ENCODE peak calls at places on chromosomes 16 and 17, in nine cellular contexts. One of them, this sample, is unnamed.

GRCh38 chr17:76935331-76935730 is 67.1 kb downstream of the MGAT5B start:
- DNase-seq in NCI-H1105: no peak
- DNase-seq in germinal center: no peak
- DNase-seq in stimulated activated CD8-positive, alpha-beta memory T cell treated with anti-CD3 and anti-CD28 coated beads, Interleukin-15, amount 100 ng/mL, for 24 hours: no peak
- DNase-seq in fibroblast of the aortic adventitia: peak; percentile 10
- DNase-seq in NCI-H774: no peak
- DNase-seq in stimulated activated CD4-positive, alpha-beta T cell treated with anti-CD3 and anti-CD28 coated beads, TNF-alpha, amount 100 ng/mL, for 24 hours: no peak
- DNase-seq in smooth muscle cell of the brain vasculature: no peak
- DNase-seq in NCI-H82: no peak
- DNase-seq in this sample: no peak

GRCh38 chr17:49371178-49371834 is 9.3 kb upstream of the ZNF652 start:
- DNase-seq in NCI-H1105: peak; percentile 54
- DNase-seq in germinal center: no peak
- DNase-seq in stimulated activated CD8-positive, alpha-beta memory T cell treated with anti-CD3 and anti-CD28 coated beads, Interleukin-15, amount 100 ng/mL, for 24 hours: no peak
- DNase-seq in fibroblast of the aortic adventitia: no peak
- DNase-seq in NCI-H774: peak; percentile 18
- DNase-seq in stimulated activated CD4-positive, alpha-beta T cell treated with anti-CD3 and anti-CD28 coated beads, TNF-alpha, amount 100 ng/mL, for 24 hours: no peak
- DNase-seq in smooth muscle cell of the brain vasculature: no peak
- DNase-seq in NCI-H82: peak; percentile 52
- DNase-seq in this sample: no peak

GRCh38 chr16:88406096-88407041 is 23.6 kb downstream of the ZNF469 start:
- DNase-seq in NCI-H1105: no peak
- DNase-seq in germinal center: no peak
- DNase-seq in stimulated activated CD8-positive, alpha-beta memory T cell treated with anti-CD3 and anti-CD28 coated beads, Interleukin-15, amount 100 ng/mL, for 24 hours: no peak
- DNase-seq in fibroblast of the aortic adventitia: peak; percentile 17
- DNase-seq in NCI-H774: no peak
- DNase-seq in stimulated activated CD4-positive, alpha-beta T cell treated with anti-CD3 and anti-CD28 coated beads, TNF-alpha, amount 100 ng/mL, for 24 hours: no peak
- DNase-seq in smooth muscle cell of the brain vasculature: no peak
- DNase-seq in NCI-H82: no peak
- DNase-seq in this sample: no peak

GRCh38 chr16:68724797-68725196 is 12.3 kb upstream of the CDH1 start:
- DNase-seq in NCI-H1105: no peak
- DNase-seq in germinal center: no peak
- DNase-seq in stimulated activated CD8-positive, alpha-beta memory T cell treated with anti-CD3 and anti-CD28 coated beads, Interleukin-15, amount 100 ng/mL, for 24 hours: no peak
- DNase-seq in fibroblast of the aortic adventitia: no peak
- DNase-seq in NCI-H774: no peak
- DNase-seq in stimulated activated CD4-positive, alpha-beta T cell treated with anti-CD3 and anti-CD28 coated beads, TNF-alpha, amount 100 ng/mL, for 24 hours: no peak
- DNase-seq in smooth muscle cell of the brain vasculature: no peak
- DNase-seq in NCI-H82: no peak
- DNase-seq in this sample: no peak

GRCh38 chr16:72932677-72933335 is 115.1 kb downstream of the ZFHX3 start:
- DNase-seq in NCI-H1105: no peak
- DNase-seq in germinal center: no peak
- DNase-seq in stimulated activated CD8-positive, alpha-beta memory T cell treated with anti-CD3 and anti-CD28 coated beads, Interleukin-15, amount 100 ng/mL, for 24 hours: no peak
- DNase-seq in fibroblast of the aortic adventitia: no peak
- DNase-seq in NCI-H774: no peak
- DNase-seq in stimulated activated CD4-positive, alpha-beta T cell treated with anti-CD3 and anti-CD28 coated beads, TNF-alpha, amount 100 ng/mL, for 24 hours: no peak
- DNase-seq in smooth muscle cell of the brain vasculature: no peak
- DNase-seq in NCI-H82: no peak
- DNase-seq in this sample: no peak

GRCh38 chr16:66695935-66696668 is 441 bp downstream of the CMTM4 start:
- DNase-seq in NCI-H1105: peak; percentile 4
- DNase-seq in germinal center: no peak
- DNase-seq in stimulated activated CD8-positive, alpha-beta memory T cell treated with anti-CD3 and anti-CD28 coated beads, Interleukin-15, amount 100 ng/mL, for 24 hours: no peak
- DNase-seq in fibroblast of the aortic adventitia: no peak
- DNase-seq in NCI-H774: no peak
- DNase-seq in stimulated activated CD4-positive, alpha-beta T cell treated with anti-CD3 and anti-CD28 coated beads, TNF-alpha, amount 100 ng/mL, for 24 hours: no peak
- DNase-seq in smooth muscle cell of the brain vasculature: no peak
- DNase-seq in NCI-H82: peak; percentile 14
- DNase-seq in this sample: no peak

GRCh38 chr17:47812146-47812920 is 9.3 kb downstream of the OSBPL7 start:
- DNase-seq in NCI-H1105: no peak
- DNase-seq in germinal center: no peak
- DNase-seq in stimulated activated CD8-positive, alpha-beta memory T cell treated with anti-CD3 and anti-CD28 coated beads, Interleukin-15, amount 100 ng/mL, for 24 hours: no peak
- DNase-seq in fibroblast of the aortic adventitia: no peak
- DNase-seq in NCI-H774: no peak
- DNase-seq in stimulated activated CD4-positive, alpha-beta T cell treated with anti-CD3 and anti-CD28 coated beads, TNF-alpha, amount 100 ng/mL, for 24 hours: no peak
- DNase-seq in smooth muscle cell of the brain vasculature: no peak
- DNase-seq in NCI-H82: no peak
- DNase-seq in this sample: no peak

GRCh38 chr16:24504467-24505345 is 34.7 kb upstream of the RBBP6 start:
- DNase-seq in NCI-H1105: peak; percentile 34
- DNase-seq in germinal center: peak; percentile 68
- DNase-seq in stimulated activated CD8-positive, alpha-beta memory T cell treated with anti-CD3 and anti-CD28 coated beads, Interleukin-15, amount 100 ng/mL, for 24 hours: no peak
- DNase-seq in fibroblast of the aortic adventitia: peak; percentile 78
- DNase-seq in NCI-H774: peak; percentile 60
- DNase-seq in stimulated activated CD4-positive, alpha-beta T cell treated with anti-CD3 and anti-CD28 coated beads, TNF-alpha, amount 100 ng/mL, for 24 hours: peak; percentile 33
- DNase-seq in smooth muscle cell of the brain vasculature: no peak
- DNase-seq in NCI-H82: peak; percentile 83
- DNase-seq in this sample: peak; percentile 39

GRCh38 chr17:81902023-81902652 is at the start of gene NPB:
- DNase-seq in NCI-H1105: no peak
- DNase-seq in germinal center: no peak
- DNase-seq in stimulated activated CD8-positive, alpha-beta memory T cell treated with anti-CD3 and anti-CD28 coated beads, Interleukin-15, amount 100 ng/mL, for 24 hours: no peak
- DNase-seq in fibroblast of the aortic adventitia: no peak
- DNase-seq in NCI-H774: no peak
- DNase-seq in stimulated activated CD4-positive, alpha-beta T cell treated with anti-CD3 and anti-CD28 coated beads, TNF-alpha, amount 100 ng/mL, for 24 hours: no peak
- DNase-seq in smooth muscle cell of the brain vasculature: no peak
- DNase-seq in NCI-H82: peak; percentile 50
- DNase-seq in this sample: no peak

GRCh38 chr17:75909812-75910274 is 5.2 kb upstream of the MRPL38 start:
- DNase-seq in NCI-H1105: peak; percentile 82
- DNase-seq in germinal center: no peak
- DNase-seq in stimulated activated CD8-positive, alpha-beta memory T cell treated with anti-CD3 and anti-CD28 coated beads, Interleukin-15, amount 100 ng/mL, for 24 hours: no peak
- DNase-seq in fibroblast of the aortic adventitia: no peak
- DNase-seq in NCI-H774: peak; percentile 89
- DNase-seq in stimulated activated CD4-positive, alpha-beta T cell treated with anti-CD3 and anti-CD28 coated beads, TNF-alpha, amount 100 ng/mL, for 24 hours: no peak
- DNase-seq in smooth muscle cell of the brain vasculature: no peak
- DNase-seq in NCI-H82: peak; percentile 52
- DNase-seq in this sample: no peak

GRCh38 chr16:65111306-65111705 is 10.6 kb downstream of the CDH11 start:
- DNase-seq in NCI-H1105: no peak
- DNase-seq in germinal center: no peak
- DNase-seq in stimulated activated CD8-positive, alpha-beta memory T cell treated with anti-CD3 and anti-CD28 coated beads, Interleukin-15, amount 100 ng/mL, for 24 hours: no peak
- DNase-seq in fibroblast of the aortic adventitia: no peak
- DNase-seq in NCI-H774: no peak
- DNase-seq in stimulated activated CD4-positive, alpha-beta T cell treated with anti-CD3 and anti-CD28 coated beads, TNF-alpha, amount 100 ng/mL, for 24 hours: no peak
- DNase-seq in smooth muscle cell of the brain vasculature: no peak
- DNase-seq in NCI-H82: no peak
- DNase-seq in this sample: no peak

GRCh38 chr17:18859256-18859655 is 1.3 kb downstream of the PRPSAP2 start:
- DNase-seq in NCI-H1105: no peak
- DNase-seq in germinal center: no peak
- DNase-seq in stimulated activated CD8-positive, alpha-beta memory T cell treated with anti-CD3 and anti-CD28 coated beads, Interleukin-15, amount 100 ng/mL, for 24 hours: no peak
- DNase-seq in fibroblast of the aortic adventitia: peak; percentile 81
- DNase-seq in NCI-H774: no peak
- DNase-seq in stimulated activated CD4-positive, alpha-beta T cell treated with anti-CD3 and anti-CD28 coated beads, TNF-alpha, amount 100 ng/mL, for 24 hours: no peak
- DNase-seq in smooth muscle cell of the brain vasculature: no peak
- DNase-seq in NCI-H82: peak; percentile 25
- DNase-seq in this sample: no peak

GRCh38 chr17:35052240-35052608 is 11.3 kb downstream of the RFFL start:
- DNase-seq in NCI-H1105: no peak
- DNase-seq in germinal center: no peak
- DNase-seq in stimulated activated CD8-positive, alpha-beta memory T cell treated with anti-CD3 and anti-CD28 coated beads, Interleukin-15, amount 100 ng/mL, for 24 hours: no peak
- DNase-seq in fibroblast of the aortic adventitia: no peak
- DNase-seq in NCI-H774: no peak
- DNase-seq in stimulated activated CD4-positive, alpha-beta T cell treated with anti-CD3 and anti-CD28 coated beads, TNF-alpha, amount 100 ng/mL, for 24 hours: no peak
- DNase-seq in smooth muscle cell of the brain vasculature: no peak
- DNase-seq in NCI-H82: no peak
- DNase-seq in this sample: no peak

GRCh38 chr16:57759131-57759530 is 23.6 kb downstream of the KATNB1 start:
- DNase-seq in NCI-H1105: no peak
- DNase-seq in germinal center: no peak
- DNase-seq in stimulated activated CD8-positive, alpha-beta memory T cell treated with anti-CD3 and anti-CD28 coated beads, Interleukin-15, amount 100 ng/mL, for 24 hours: no peak
- DNase-seq in fibroblast of the aortic adventitia: no peak
- DNase-seq in NCI-H774: no peak
- DNase-seq in stimulated activated CD4-positive, alpha-beta T cell treated with anti-CD3 and anti-CD28 coated beads, TNF-alpha, amount 100 ng/mL, for 24 hours: no peak
- DNase-seq in smooth muscle cell of the brain vasculature: no peak
- DNase-seq in NCI-H82: no peak
- DNase-seq in this sample: no peak

GRCh38 chr17:13725286-13725990 is 123.7 kb upstream of the HS3ST3A1 start:
- DNase-seq in NCI-H1105: no peak
- DNase-seq in germinal center: no peak
- DNase-seq in stimulated activated CD8-positive, alpha-beta memory T cell treated with anti-CD3 and anti-CD28 coated beads, Interleukin-15, amount 100 ng/mL, for 24 hours: no peak
- DNase-seq in fibroblast of the aortic adventitia: peak; percentile 49
- DNase-seq in NCI-H774: no peak
- DNase-seq in stimulated activated CD4-positive, alpha-beta T cell treated with anti-CD3 and anti-CD28 coated beads, TNF-alpha, amount 100 ng/mL, for 24 hours: no peak
- DNase-seq in smooth muscle cell of the brain vasculature: no peak
- DNase-seq in NCI-H82: no peak
- DNase-seq in this sample: no peak

GRCh38 chr16:31696968-31697743 is 169.5 kb downstream of the AHSP start:
- DNase-seq in NCI-H1105: peak; percentile 7
- DNase-seq in germinal center: no peak
- DNase-seq in stimulated activated CD8-positive, alpha-beta memory T cell treated with anti-CD3 and anti-CD28 coated beads, Interleukin-15, amount 100 ng/mL, for 24 hours: no peak
- DNase-seq in fibroblast of the aortic adventitia: peak; percentile 40
- DNase-seq in NCI-H774: peak; percentile 50
- DNase-seq in stimulated activated CD4-positive, alpha-beta T cell treated with anti-CD3 and anti-CD28 coated beads, TNF-alpha, amount 100 ng/mL, for 24 hours: no peak
- DNase-seq in smooth muscle cell of the brain vasculature: no peak
- DNase-seq in NCI-H82: peak; percentile 60
- DNase-seq in this sample: no peak

GRCh38 chr16:85149776-85150175 is 37.5 kb upstream of the CIBAR2 start:
- DNase-seq in NCI-H1105: no peak
- DNase-seq in germinal center: no peak
- DNase-seq in stimulated activated CD8-positive, alpha-beta memory T cell treated with anti-CD3 and anti-CD28 coated beads, Interleukin-15, amount 100 ng/mL, for 24 hours: no peak
- DNase-seq in fibroblast of the aortic adventitia: no peak
- DNase-seq in NCI-H774: no peak
- DNase-seq in stimulated activated CD4-positive, alpha-beta T cell treated with anti-CD3 and anti-CD28 coated beads, TNF-alpha, amount 100 ng/mL, for 24 hours: no peak
- DNase-seq in smooth muscle cell of the brain vasculature: no peak
- DNase-seq in NCI-H82: no peak
- DNase-seq in this sample: no peak

GRCh38 chr16:2447920-2448583 is 11.9 kb upstream of the TEDC2 start:
- DNase-seq in NCI-H1105: no peak
- DNase-seq in germinal center: no peak
- DNase-seq in stimulated activated CD8-positive, alpha-beta memory T cell treated with anti-CD3 and anti-CD28 coated beads, Interleukin-15, amount 100 ng/mL, for 24 hours: no peak
- DNase-seq in fibroblast of the aortic adventitia: no peak
- DNase-seq in NCI-H774: no peak
- DNase-seq in stimulated activated CD4-positive, alpha-beta T cell treated with anti-CD3 and anti-CD28 coated beads, TNF-alpha, amount 100 ng/mL, for 24 hours: no peak
- DNase-seq in smooth muscle cell of the brain vasculature: no peak
- DNase-seq in NCI-H82: no peak
- DNase-seq in this sample: no peak

GRCh38 chr17:55093358-55093757 is 124.8 kb downstream of the STXBP4 start:
- DNase-seq in NCI-H1105: no peak
- DNase-seq in germinal center: no peak
- DNase-seq in stimulated activated CD8-positive, alpha-beta memory T cell treated with anti-CD3 and anti-CD28 coated beads, Interleukin-15, amount 100 ng/mL, for 24 hours: no peak
- DNase-seq in fibroblast of the aortic adventitia: no peak
- DNase-seq in NCI-H774: no peak
- DNase-seq in stimulated activated CD4-positive, alpha-beta T cell treated with anti-CD3 and anti-CD28 coated beads, TNF-alpha, amount 100 ng/mL, for 24 hours: no peak
- DNase-seq in smooth muscle cell of the brain vasculature: no peak
- DNase-seq in NCI-H82: no peak
- DNase-seq in this sample: no peak

GRCh38 chr17:31224366-31224765 is 72.7 kb downstream of the OMG start:
- DNase-seq in NCI-H1105: no peak
- DNase-seq in germinal center: no peak
- DNase-seq in stimulated activated CD8-positive, alpha-beta memory T cell treated with anti-CD3 and anti-CD28 coated beads, Interleukin-15, amount 100 ng/mL, for 24 hours: no peak
- DNase-seq in fibroblast of the aortic adventitia: peak; percentile 5
- DNase-seq in NCI-H774: no peak
- DNase-seq in stimulated activated CD4-positive, alpha-beta T cell treated with anti-CD3 and anti-CD28 coated beads, TNF-alpha, amount 100 ng/mL, for 24 hours: no peak
- DNase-seq in smooth muscle cell of the brain vasculature: no peak
- DNase-seq in NCI-H82: no peak
- DNase-seq in this sample: no peak

GRCh38 chr17:47895254-47895855 is 681 bp upstream of the SP2 start:
- DNase-seq in NCI-H1105: no peak
- DNase-seq in germinal center: no peak
- DNase-seq in stimulated activated CD8-positive, alpha-beta memory T cell treated with anti-CD3 and anti-CD28 coated beads, Interleukin-15, amount 100 ng/mL, for 24 hours: no peak
- DNase-seq in fibroblast of the aortic adventitia: peak; percentile 49
- DNase-seq in NCI-H774: peak; percentile 36
- DNase-seq in stimulated activated CD4-positive, alpha-beta T cell treated with anti-CD3 and anti-CD28 coated beads, TNF-alpha, amount 100 ng/mL, for 24 hours: no peak
- DNase-seq in smooth muscle cell of the brain vasculature: no peak
- DNase-seq in NCI-H82: peak; percentile 95
- DNase-seq in this sample: no peak

GRCh38 chr17:37527249-37527851 is 37.7 kb downstream of the DUSP14 start:
- DNase-seq in NCI-H1105: peak; percentile 37
- DNase-seq in germinal center: peak; percentile 42
- DNase-seq in stimulated activated CD8-positive, alpha-beta memory T cell treated with anti-CD3 and anti-CD28 coated beads, Interleukin-15, amount 100 ng/mL, for 24 hours: no peak
- DNase-seq in fibroblast of the aortic adventitia: peak; percentile 65
- DNase-seq in NCI-H774: peak; percentile 27
- DNase-seq in stimulated activated CD4-positive, alpha-beta T cell treated with anti-CD3 and anti-CD28 coated beads, TNF-alpha, amount 100 ng/mL, for 24 hours: no peak
- DNase-seq in smooth muscle cell of the brain vasculature: peak; percentile 6
- DNase-seq in NCI-H82: peak; percentile 79
- DNase-seq in this sample: peak; percentile 15

GRCh38 chr16:19227643-19228042 is 57.9 kb upstream of the CLEC19A start:
- DNase-seq in NCI-H1105: no peak
- DNase-seq in germinal center: no peak
- DNase-seq in stimulated activated CD8-positive, alpha-beta memory T cell treated with anti-CD3 and anti-CD28 coated beads, Interleukin-15, amount 100 ng/mL, for 24 hours: no peak
- DNase-seq in fibroblast of the aortic adventitia: no peak
- DNase-seq in NCI-H774: no peak
- DNase-seq in stimulated activated CD4-positive, alpha-beta T cell treated with anti-CD3 and anti-CD28 coated beads, TNF-alpha, amount 100 ng/mL, for 24 hours: no peak
- DNase-seq in smooth muscle cell of the brain vasculature: no peak
- DNase-seq in NCI-H82: no peak
- DNase-seq in this sample: no peak

GRCh38 chr17:32915108-32915700 is 12.7 kb upstream of the TMEM98 start:
- DNase-seq in NCI-H1105: no peak
- DNase-seq in germinal center: no peak
- DNase-seq in stimulated activated CD8-positive, alpha-beta memory T cell treated with anti-CD3 and anti-CD28 coated beads, Interleukin-15, amount 100 ng/mL, for 24 hours: no peak
- DNase-seq in fibroblast of the aortic adventitia: no peak
- DNase-seq in NCI-H774: no peak
- DNase-seq in stimulated activated CD4-positive, alpha-beta T cell treated with anti-CD3 and anti-CD28 coated beads, TNF-alpha, amount 100 ng/mL, for 24 hours: no peak
- DNase-seq in smooth muscle cell of the brain vasculature: no peak
- DNase-seq in NCI-H82: no peak
- DNase-seq in this sample: no peak

GRCh38 chr16:23062524-23062923 is 86.7 kb downstream of the USP31 start:
- DNase-seq in NCI-H1105: no peak
- DNase-seq in germinal center: no peak
- DNase-seq in stimulated activated CD8-positive, alpha-beta memory T cell treated with anti-CD3 and anti-CD28 coated beads, Interleukin-15, amount 100 ng/mL, for 24 hours: no peak
- DNase-seq in fibroblast of the aortic adventitia: no peak
- DNase-seq in NCI-H774: no peak
- DNase-seq in stimulated activated CD4-positive, alpha-beta T cell treated with anti-CD3 and anti-CD28 coated beads, TNF-alpha, amount 100 ng/mL, for 24 hours: no peak
- DNase-seq in smooth muscle cell of the brain vasculature: no peak
- DNase-seq in NCI-H82: no peak
- DNase-seq in this sample: no peak

GRCh38 chr16:87951550-87952538 is 610 bp downstream of the BANP start:
- DNase-seq in NCI-H1105: no peak
- DNase-seq in germinal center: no peak
- DNase-seq in stimulated activated CD8-positive, alpha-beta memory T cell treated with anti-CD3 and anti-CD28 coated beads, Interleukin-15, amount 100 ng/mL, for 24 hours: no peak
- DNase-seq in fibroblast of the aortic adventitia: peak; percentile 34
- DNase-seq in NCI-H774: no peak
- DNase-seq in stimulated activated CD4-positive, alpha-beta T cell treated with anti-CD3 and anti-CD28 coated beads, TNF-alpha, amount 100 ng/mL, for 24 hours: no peak
- DNase-seq in smooth muscle cell of the brain vasculature: no peak
- DNase-seq in NCI-H82: peak; percentile 42
- DNase-seq in this sample: no peak